ENCODE peak calls at places on chromosomes 3 and 15, in eight cellular contexts. E, V, W, D, K, A, Y and Z are unnamed samples.

GRCh38 chr3:194268659-194269487 is 82.3 kb downstream of the CPN2 start:
- DNase-seq in E (no peak), V (no peak), W (peak; percentile 58), D (no peak), K (no peak), A (no peak), Y (no peak), Z (no peak)

GRCh38 chr15:41501191-41501917 is 7.7 kb downstream of the ITPKA start:
- DNase-seq in E (peak; percentile 26), V (peak; percentile 55), W (no peak), D (no peak), K (peak; percentile 61), A (peak; percentile 46), Y (no peak), Z (no peak)

GRCh38 chr3:114227076-114227475 is 10.3 kb downstream of the ZNF80 start:
- DNase-seq in E (no peak), V (no peak), W (no peak), D (no peak), K (no peak), A (no peak), Y (no peak), Z (no peak)

GRCh38 chr3:35616346-35616745 is 23.0 kb upstream of the ARPP21 start:
- DNase-seq in E (no peak), V (no peak), W (no peak), D (no peak), K (no peak), A (no peak), Y (no peak), Z (no peak)

GRCh38 chr3:172253200-172253599 is 195.1 kb downstream of the GHSR start:
- DNase-seq in E (no peak), V (no peak), W (no peak), D (no peak), K (no peak), A (no peak), Y (no peak), Z (no peak)

GRCh38 chr15:37764733-37765191 is 169.7 kb upstream of the TMCO5A start:
- DNase-seq in E (no peak), V (peak; percentile 32), W (no peak), D (no peak), K (peak; percentile 76), A (peak; percentile 53), Y (no peak), Z (peak; percentile 64)

GRCh38 chr15:35170216-35170615 is 85.1 kb upstream of the NANOGP8 start:
- DNase-seq in E (no peak), V (no peak), W (no peak), D (no peak), K (peak; percentile 42), A (no peak), Y (no peak), Z (no peak)

GRCh38 chr3:37229740-37230139 is 55.4 kb upstream of the LRRFIP2 start:
- DNase-seq in E (no peak), V (no peak), W (no peak), D (no peak), K (no peak), A (peak; percentile 9), Y (no peak), Z (no peak)

GRCh38 chr3:45946307-45946706 is 3.0 kb downstream of the CXCR6 start:
- DNase-seq in E (no peak), V (peak; percentile 45), W (no peak), D (no peak), K (peak; percentile 45), A (no peak), Y (no peak), Z (no peak)

GRCh38 chr3:139378587-139378986 is 10.9 kb downstream of the COPB2 start:
- DNase-seq in E (no peak), V (no peak), W (no peak), D (no peak), K (no peak), A (no peak), Y (no peak), Z (no peak)

GRCh38 chr3:58336135-58336882 is 3.6 kb downstream of the PXK start:
- DNase-seq in E (no peak), V (no peak), W (no peak), D (no peak), K (peak; percentile 92), A (no peak), Y (no peak), Z (no peak)

GRCh38 chr15:82159922-82160321 is 102.6 kb downstream of the EFL1 start:
- DNase-seq in E (peak; percentile 24), V (no peak), W (no peak), D (no peak), K (peak; percentile 99), A (peak; percentile 39), Y (no peak), Z (no peak)

GRCh38 chr3:53700441-53700840 is 145.8 kb downstream of the CHDH start:
- DNase-seq in E (no peak), V (no peak), W (peak; percentile 11), D (no peak), K (no peak), A (no peak), Y (no peak), Z (peak; percentile 82)

GRCh38 chr3:79249701-79250100 is 518.1 kb downstream of the ROBO1 start:
- DNase-seq in E (no peak), V (no peak), W (no peak), D (no peak), K (peak; percentile 26), A (no peak), Y (no peak), Z (no peak)

GRCh38 chr3:73623996-73624362 is 762 bp downstream of the PDZRN3 start:
- DNase-seq in E (no peak), V (no peak), W (no peak), D (peak; percentile 54), K (peak; percentile 94), A (no peak), Y (peak; percentile 57), Z (no peak)

GRCh38 chr15:78002996-78003395 is 74.5 kb downstream of the TBC1D2B start:
- DNase-seq in E (no peak), V (no peak), W (no peak), D (peak; percentile 28), K (no peak), A (no peak), Y (no peak), Z (no peak)

GRCh38 chr3:184562146-184562861 is 719 bp downstream of the EPHB3 start:
- DNase-seq in E (no peak), V (no peak), W (no peak), D (peak; percentile 58), K (peak; percentile 66), A (no peak), Y (peak; percentile 63), Z (no peak)

GRCh38 chr3:45665101-45665572 is 24.1 kb upstream of the SACM1L start:
- DNase-seq in E (no peak), V (peak; percentile 74), W (no peak), D (peak; percentile 65), K (peak; percentile 61), A (peak; percentile 78), Y (no peak), Z (peak; percentile 39)

DNA sequence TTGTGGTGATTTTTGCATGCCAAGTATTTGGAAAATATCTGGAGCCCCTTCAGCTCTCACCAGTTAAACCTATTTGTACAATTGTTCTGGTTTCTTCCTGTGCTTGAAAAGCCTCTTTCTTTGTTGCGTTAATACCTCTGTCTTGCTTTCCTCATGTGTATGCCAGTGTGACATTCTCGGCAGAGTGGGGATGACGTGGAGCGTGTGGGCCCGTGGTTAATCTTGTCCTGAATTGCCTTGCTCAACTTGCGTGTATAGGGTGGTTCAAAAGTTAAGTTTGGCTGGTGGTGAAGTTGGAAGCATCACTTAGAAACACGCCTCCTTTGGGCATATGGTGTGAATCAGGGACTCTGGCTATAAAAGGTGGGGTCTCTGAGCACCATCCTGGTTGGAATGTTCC is 67.1 kb downstream of the IGF1R start:
- DNase-seq in E (no peak), V (no peak), W (no peak), D (no peak), K (peak; percentile 79), A (no peak), Y (no peak), Z (no peak)
- H3K4me1 ChIP-seq in E (peaks cover 28% of the 10 kb centered on the region), V (peaks cover 10% of the 10 kb centered on the region), W (no peaks in the 10 kb centered on the region), D (peaks cover 17% of the 10 kb centered on the region), K (peaks cover 44% of the 10 kb centered on the region), A (peaks cover 8% of the 10 kb centered on the region), Y (peaks cover 36% of the 10 kb centered on the region), Z (peaks cover 17% of the 10 kb centered on the region)

DNA sequence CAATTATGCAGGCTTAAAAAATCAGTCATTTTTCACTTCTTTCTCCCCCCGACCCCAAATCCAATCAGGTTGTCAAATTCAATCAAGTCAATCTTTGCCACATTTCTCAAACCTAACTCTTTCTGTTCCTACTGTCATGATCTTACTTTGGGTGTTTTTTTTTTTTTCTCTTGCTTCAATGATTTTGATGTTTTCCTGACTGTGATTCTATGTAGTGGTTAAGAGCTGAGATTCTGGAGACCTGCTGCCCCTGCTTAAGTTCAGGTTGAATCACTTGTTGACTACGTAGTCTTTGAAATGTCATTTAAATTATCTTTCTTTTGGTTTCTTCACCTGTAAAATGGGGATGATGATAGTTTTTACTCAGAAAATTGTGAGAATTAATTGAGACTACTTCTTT is 117.5 kb downstream of the TPRG1 start:
- DNase-seq in E (no peak), V (no peak), W (no peak), D (no peak), K (no peak), A (no peak), Y (no peak), Z (no peak)
- H3K4me1 ChIP-seq in E (peaks cover 3% of the 10 kb centered on the region), V (peaks cover 16% of the 10 kb centered on the region), W (no peaks in the 10 kb centered on the region), D (no peaks in the 10 kb centered on the region), K (no peaks in the 10 kb centered on the region), A (no peaks in the 10 kb centered on the region), Y (no peaks in the 10 kb centered on the region), Z (peaks cover 35% of the 10 kb centered on the region)

GRCh38 chr3:181725033-181725775 is 13.5 kb downstream of the SOX2 start:
- DNase-seq in E (no peak), V (no peak), W (no peak), D (no peak), K (no peak), A (no peak), Y (no peak), Z (no peak)
- H3K4me1 ChIP-seq in E (peaks cover 29% of the 10 kb centered on the region), V (peaks cover 11% of the 10 kb centered on the region), W (no peaks in the 10 kb centered on the region), D (no peaks in the 10 kb centered on the region), K (no peaks in the 10 kb centered on the region), A (no peaks in the 10 kb centered on the region), Y (peaks cover 5% of the 10 kb centered on the region), Z (peaks cover 4% of the 10 kb centered on the region)

DNA sequence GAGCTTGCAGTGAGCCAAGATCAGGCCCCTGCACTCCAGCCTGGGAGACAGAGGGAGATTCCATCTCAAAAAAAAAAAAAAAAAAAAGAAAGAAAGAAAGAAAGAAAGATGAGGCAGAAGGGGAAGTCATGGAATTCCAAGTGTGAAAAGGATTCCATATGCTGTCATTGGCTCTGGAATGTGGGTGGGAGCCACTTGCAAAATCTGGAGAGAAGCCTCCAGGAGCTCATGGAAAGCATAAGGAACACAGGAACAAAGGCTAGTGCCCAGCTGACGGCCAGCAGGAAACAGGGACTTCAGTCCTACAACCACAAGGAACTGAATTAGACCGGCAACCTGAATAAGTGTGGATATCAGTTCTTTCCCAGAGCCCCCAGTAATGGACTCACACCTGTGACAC is 12.5 kb upstream of the TRAK1 start:
- DNase-seq in E (no peak), V (no peak), W (no peak), D (no peak), K (peak; percentile 44), A (no peak), Y (no peak), Z (no peak)
- H3K4me1 ChIP-seq in E (peaks cover 8% of the 10 kb centered on the region), V (peaks cover 15% of the 10 kb centered on the region), W (no peaks in the 10 kb centered on the region), D (peaks cover 12% of the 10 kb centered on the region), K (peaks cover 46% of the 10 kb centered on the region), A (no peaks in the 10 kb centered on the region), Y (peaks cover 8% of the 10 kb centered on the region), Z (peaks cover 34% of the 10 kb centered on the region)

DNA sequence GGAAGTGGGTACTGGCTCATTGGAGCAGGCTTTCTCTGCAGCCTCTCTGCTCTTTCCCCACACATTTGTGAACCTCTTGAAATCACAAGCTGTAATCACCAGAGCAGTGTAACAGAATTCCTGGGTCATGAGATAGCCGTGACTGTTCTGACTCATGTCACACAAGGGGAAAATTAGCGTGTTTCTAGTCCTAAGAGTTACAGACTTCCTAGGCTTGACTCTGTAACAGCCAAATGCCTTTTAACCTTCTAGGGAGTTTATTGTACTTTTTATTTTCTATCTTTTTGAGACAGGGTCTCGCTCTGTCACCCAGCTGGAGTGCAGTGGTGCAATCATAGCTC is 54.7 kb upstream of the TRAK1 start:
- DNase-seq in E (no peak), V (no peak), W (peak; percentile 78), D (no peak), K (peak; percentile 97), A (peak; percentile 92), Y (no peak), Z (no peak)
- H3K4me1 ChIP-seq in E (peaks cover 28% of the 10 kb centered on the region), V (no peaks in the 10 kb centered on the region), W (no peaks in the 10 kb centered on the region), D (peaks cover 12% of the 10 kb centered on the region), K (peaks cover 64% of the 10 kb centered on the region), A (peaks cover 36% of the 10 kb centered on the region), Y (peaks cover 21% of the 10 kb centered on the region), Z (peaks cover 9% of the 10 kb centered on the region)